ENCODE peak calls at places on chromosomes 4 and X, in four cellular contexts. One of them, this sample, is unnamed.

GRCh38 chrX:14039344-14039743 is 9.7 kb upstream of the GEMIN8 start:
- DNase-seq in K562: peak
- DNase-seq in endothelial cell of umbilical vein: peak
- DNase-seq in GM12878: no peak
- DNase-seq in this sample: peak

GRCh38 chr4:182680196-182680771 is 236.9 kb downstream of the DCTD start:
- DNase-seq in K562: no peak
- DNase-seq in endothelial cell of umbilical vein: peak
- DNase-seq in GM12878: no peak
- DNase-seq in this sample: no peak

GRCh38 chr4:184358521-184359232 is 115.7 kb downstream of the IRF2 start:
- DNase-seq in K562: no peak
- DNase-seq in endothelial cell of umbilical vein: no peak
- DNase-seq in GM12878: no peak
- DNase-seq in this sample: no peak

GRCh38 chrX:16123222-16123786 is at the start of gene GRPR:
- DNase-seq in K562: peak
- DNase-seq in endothelial cell of umbilical vein: peak
- DNase-seq in GM12878: no peak
- DNase-seq in this sample: peak

GRCh38 chr4:57405359-57405758 is 295.2 kb upstream of the IGFBP7 start:
- DNase-seq in K562: no peak
- DNase-seq in endothelial cell of umbilical vein: no peak
- DNase-seq in GM12878: no peak
- DNase-seq in this sample: no peak

GRCh38 chrX:139973290-139973689 is 8.0 kb upstream of the CXorf66 start:
- DNase-seq in K562: no peak
- DNase-seq in endothelial cell of umbilical vein: no peak
- DNase-seq in GM12878: no peak
- DNase-seq in this sample: no peak

GRCh38 chr4:102169345-102169744 is 175.9 kb downstream of the SLC39A8 start:
- DNase-seq in K562: no peak
- DNase-seq in endothelial cell of umbilical vein: no peak
- DNase-seq in GM12878: no peak
- DNase-seq in this sample: no peak

GRCh38 chr4:38378478-38378877 is 285.5 kb upstream of the KLF3 start:
- DNase-seq in K562: no peak
- DNase-seq in endothelial cell of umbilical vein: no peak
- DNase-seq in GM12878: no peak
- DNase-seq in this sample: no peak

GRCh38 chr4:41189669-41190068 is 24.7 kb downstream of the APBB2 start:
- DNase-seq in K562: no peak
- DNase-seq in endothelial cell of umbilical vein: no peak
- DNase-seq in GM12878: no peak
- DNase-seq in this sample: no peak

GRCh38 chr4:81724925-81725329 is 253.2 kb upstream of the RASGEF1B start:
- DNase-seq in K562: peak
- DNase-seq in endothelial cell of umbilical vein: no peak
- DNase-seq in GM12878: peak
- DNase-seq in this sample: no peak

GRCh38 chr4:76896731-76897521 is 1.0 kb downstream of the SOWAHB start:
- DNase-seq in K562: no peak
- DNase-seq in endothelial cell of umbilical vein: peak
- DNase-seq in GM12878: no peak
- DNase-seq in this sample: peak

GRCh38 chr4:80646061-80646460 is 310.5 kb downstream of the CFAP299 start:
- DNase-seq in K562: no peak
- DNase-seq in endothelial cell of umbilical vein: no peak
- DNase-seq in GM12878: no peak
- DNase-seq in this sample: no peak

GRCh38 chr4:126851391-126851790 is 781.4 kb upstream of the INTU start:
- DNase-seq in K562: no peak
- DNase-seq in endothelial cell of umbilical vein: no peak
- DNase-seq in GM12878: no peak
- DNase-seq in this sample: peak

GRCh38 chrX:38061335-38061734 is 55.0 kb downstream of the SYTL5 start:
- DNase-seq in K562: no peak
- DNase-seq in endothelial cell of umbilical vein: peak
- DNase-seq in GM12878: no peak
- DNase-seq in this sample: peak

GRCh38 chr4:168917150-168917779 is 92.8 kb downstream of the CBR4 start:
- DNase-seq in K562: peak
- DNase-seq in endothelial cell of umbilical vein: peak
- DNase-seq in GM12878: no peak
- DNase-seq in this sample: peak

GRCh38 chr4:55124337-55125076 is 888 bp downstream of the KDR start:
- DNase-seq in K562: no peak
- DNase-seq in endothelial cell of umbilical vein: peak
- DNase-seq in GM12878: no peak
- DNase-seq in this sample: no peak

GRCh38 chrX:34300871-34301270 is 168.8 kb upstream of the FAM47A start:
- DNase-seq in K562: peak
- DNase-seq in endothelial cell of umbilical vein: peak
- DNase-seq in GM12878: no peak
- DNase-seq in this sample: peak

GRCh38 chrX:130443883-130444282 is 42.1 kb downstream of the RBMX2 start:
- DNase-seq in K562: no peak
- DNase-seq in endothelial cell of umbilical vein: no peak
- DNase-seq in GM12878: no peak
- DNase-seq in this sample: no peak

GRCh38 chr4:76723916-76724315 is 174.0 kb downstream of the SOWAHB start:
- DNase-seq in K562: no peak
- DNase-seq in endothelial cell of umbilical vein: no peak
- DNase-seq in GM12878: no peak
- DNase-seq in this sample: peak

GRCh38 chr4:145154573-145154972 is 25.8 kb downstream of the OTUD4 start:
- DNase-seq in K562: no peak
- DNase-seq in endothelial cell of umbilical vein: peak
- DNase-seq in GM12878: no peak
- DNase-seq in this sample: peak

GRCh38 chr4:150579591-150580234 is 2.2 kb upstream of the MAB21L2 start:
- DNase-seq in K562: no peak
- DNase-seq in endothelial cell of umbilical vein: no peak
- DNase-seq in GM12878: no peak
- DNase-seq in this sample: peak

GRCh38 chrX:153765138-153766079 is 1.4 kb downstream of the PLXNB3 start:
- DNase-seq in K562: peak
- DNase-seq in endothelial cell of umbilical vein: peak
- DNase-seq in GM12878: no peak
- DNase-seq in this sample: peak

GRCh38 chrX:34956915-34957314 is 14.3 kb downstream of the FAM47B start:
- DNase-seq in K562: no peak
- DNase-seq in endothelial cell of umbilical vein: peak
- DNase-seq in GM12878: no peak
- DNase-seq in this sample: peak

GRCh38 chr4:33890841-33891240 is 2353.5 kb downstream of the ARAP2 start:
- DNase-seq in K562: no peak
- DNase-seq in endothelial cell of umbilical vein: no peak
- DNase-seq in GM12878: no peak
- DNase-seq in this sample: no peak

DNA sequence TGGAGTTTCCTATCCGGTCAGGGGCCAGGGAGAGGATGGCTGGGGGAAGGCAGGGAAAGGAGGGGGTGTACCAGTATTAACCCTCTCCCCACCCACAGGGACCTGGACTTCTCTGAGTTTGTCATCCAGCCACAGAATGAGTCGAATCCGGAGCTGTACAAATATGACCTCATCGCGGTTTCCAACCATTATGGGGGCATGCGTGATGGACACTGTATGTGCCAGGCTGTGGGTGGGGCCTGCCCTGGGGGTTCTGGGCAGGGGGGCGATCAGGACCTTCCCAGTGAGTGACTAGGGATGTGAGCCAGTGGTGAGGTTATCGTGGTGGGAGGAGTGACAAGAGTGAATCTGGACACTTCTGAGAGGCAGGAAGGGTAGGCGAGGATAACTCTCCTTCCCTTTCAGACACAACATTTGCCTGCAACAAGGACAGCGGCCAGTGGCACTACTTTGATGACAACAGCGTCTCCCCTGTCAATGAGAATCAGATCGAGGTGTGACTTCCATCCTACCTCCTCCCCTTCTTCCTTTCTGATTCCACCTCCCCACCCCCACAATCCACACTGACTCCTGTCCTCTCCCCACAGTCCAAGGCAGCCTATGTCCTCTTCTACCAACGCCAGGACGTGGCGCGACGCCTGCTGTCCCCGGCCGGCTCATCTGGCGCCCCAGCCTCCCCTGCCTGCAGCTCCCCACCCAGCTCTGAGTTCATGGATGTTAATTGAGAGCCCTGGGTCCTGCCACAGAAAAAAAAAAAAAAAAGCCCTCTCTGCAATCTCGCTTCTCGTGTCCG is 14.6 kb downstream of the USP11 start:
- DNase-seq in K562: no peak
- DNase-seq in endothelial cell of umbilical vein: no peak
- DNase-seq in GM12878: no peak
- DNase-seq in this sample: peak
- TF ChIP-seq FOS in K562: no peak
- TF ChIP-seq FOS in endothelial cell of umbilical vein: no peak
- TF ChIP-seq FOS in GM12878: no peak
- TF ChIP-seq FOS in this sample: no peak

GRCh38 chrX:41029332-41029731 is 55.9 kb upstream of the USP9X start:
- DNase-seq in K562: no peak
- DNase-seq in endothelial cell of umbilical vein: no peak
- DNase-seq in GM12878: no peak
- DNase-seq in this sample: peak
- TF ChIP-seq FOS in K562: no peak
- TF ChIP-seq FOS in endothelial cell of umbilical vein: no peak
- TF ChIP-seq FOS in GM12878: no peak
- TF ChIP-seq FOS in this sample: no peak

GRCh38 chr4:1502976-1503375 is 96.7 kb upstream of the NKX1-1 start:
- DNase-seq in K562: no peak
- DNase-seq in endothelial cell of umbilical vein: no peak
- DNase-seq in GM12878: no peak
- DNase-seq in this sample: no peak

GRCh38 chr4:1505511-1506451 is 99.5 kb upstream of the NKX1-1 start:
- DNase-seq in K562: no peak
- DNase-seq in endothelial cell of umbilical vein: no peak
- DNase-seq in GM12878: no peak
- DNase-seq in this sample: no peak

GRCh38 chr4:1506956-1507721 is 100.9 kb upstream of the NKX1-1 start:
- DNase-seq in K562: no peak
- DNase-seq in endothelial cell of umbilical vein: no peak
- DNase-seq in GM12878: no peak
- DNase-seq in this sample: no peak

GRCh38 chr4:1503583-1504471 is 97.6 kb upstream of the NKX1-1 start:
- DNase-seq in K562: peak
- DNase-seq in endothelial cell of umbilical vein: no peak
- DNase-seq in GM12878: no peak
- DNase-seq in this sample: no peak

DNA sequence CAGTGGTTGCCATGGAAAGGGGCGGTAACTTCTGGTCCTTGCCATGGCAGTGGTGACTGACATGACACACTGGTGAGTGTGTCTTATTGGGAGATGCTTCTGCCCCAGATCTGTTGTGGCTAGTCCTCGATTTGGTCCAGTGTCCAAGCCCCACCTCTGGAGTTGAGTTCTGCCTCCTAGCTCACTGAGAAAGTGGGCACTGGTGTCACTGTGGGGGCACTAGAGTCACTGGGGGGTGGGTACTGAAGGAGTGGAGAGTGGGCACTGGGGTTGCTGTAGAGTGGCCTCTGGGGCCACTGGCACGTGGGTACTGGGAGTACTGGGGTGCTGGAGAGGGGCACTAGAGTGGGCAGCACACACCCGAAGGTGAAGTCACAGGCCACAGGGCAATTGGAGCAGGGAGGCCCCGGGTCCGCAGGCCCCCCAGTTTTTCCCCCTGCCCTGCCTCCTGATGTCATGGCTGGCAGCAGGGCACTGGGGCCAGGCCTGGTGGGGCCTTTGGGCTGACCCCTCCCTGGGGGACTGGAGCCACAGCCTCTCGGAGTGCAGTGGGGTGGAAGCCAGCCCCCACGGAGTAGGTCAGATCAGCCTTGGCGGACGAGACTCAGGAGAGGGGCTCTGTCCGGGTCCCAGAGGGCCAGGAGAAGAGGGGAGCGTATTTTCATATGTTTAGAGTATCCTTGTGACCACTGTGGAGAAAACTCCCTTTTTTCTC is 98.7 kb upstream of the NKX1-1 start:
- DNase-seq in K562: no peak
- DNase-seq in endothelial cell of umbilical vein: no peak
- DNase-seq in GM12878: no peak
- DNase-seq in this sample: no peak
- TF ChIP-seq FOS in K562: no peak
- TF ChIP-seq FOS in endothelial cell of umbilical vein: no peak
- TF ChIP-seq FOS in GM12878: no peak
- TF ChIP-seq FOS in this sample: no peak

DNA sequence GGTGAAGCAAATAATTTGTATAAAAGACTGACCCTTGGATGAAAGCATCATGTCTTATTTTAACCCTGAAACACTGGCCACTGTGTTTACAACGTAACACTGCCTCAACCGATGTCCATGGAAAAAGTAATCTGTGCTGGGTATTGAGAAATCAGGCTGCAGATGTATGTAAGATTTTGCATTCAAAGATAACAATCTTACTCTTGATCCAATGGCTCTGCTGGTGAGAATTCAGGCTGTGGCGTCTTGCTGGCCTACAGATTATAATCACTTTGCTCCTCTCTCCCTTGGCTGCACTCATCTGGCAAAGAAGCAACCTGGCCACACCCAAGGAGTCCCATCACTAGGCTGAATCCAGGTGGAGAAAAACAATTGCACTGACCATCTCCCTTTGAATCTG is 7.5 kb downstream of the ADGRA3 start:
- DNase-seq in K562: no peak
- DNase-seq in endothelial cell of umbilical vein: no peak
- DNase-seq in GM12878: no peak
- DNase-seq in this sample: peak
- TF ChIP-seq FOS in K562: no peak
- TF ChIP-seq FOS in endothelial cell of umbilical vein: no peak
- TF ChIP-seq FOS in GM12878: no peak
- TF ChIP-seq FOS in this sample: no peak